ENCODE peak calls at places on chromosomes 7 and 10, in five cellular contexts. One of them, this sample, is unnamed.
A peak's percentile ranks its signal among the peaks of the same experiment; 100 is the strongest.

GRCh38 chr10:91251430-91252056 is 31.1 kb downstream of the PCGF5 start:
- DNase-seq in H9: no peak
- DNase-seq in tibial artery: peak; percentile 67
- DNase-seq in transverse colon: peak; percentile 52
- DNase-seq in lung: peak; percentile 42
- DNase-seq in this sample: peak; percentile 22

GRCh38 chr10:114437456-114438292 is 33.4 kb upstream of the AFAP1L2 start:
- DNase-seq in H9: no peak
- DNase-seq in tibial artery: no peak
- DNase-seq in transverse colon: no peak
- DNase-seq in lung: no peak
- DNase-seq in this sample: no peak

GRCh38 chr7:27210441-27211083 is 10.7 kb upstream of the HOXA13 start:
- DNase-seq in H9: peak; percentile 78
- DNase-seq in tibial artery: no peak
- DNase-seq in transverse colon: peak; percentile 82
- DNase-seq in lung: no peak
- DNase-seq in this sample: no peak

GRCh38 chr10:86857097-86857825 is 100.2 kb downstream of the MMRN2 start:
- DNase-seq in H9: peak; percentile 63
- DNase-seq in tibial artery: no peak
- DNase-seq in transverse colon: no peak
- DNase-seq in lung: no peak
- DNase-seq in this sample: no peak

GRCh38 chr7:134368851-134369533 is 52.3 kb upstream of the SLC35B4 start:
- DNase-seq in H9: no peak
- DNase-seq in tibial artery: no peak
- DNase-seq in transverse colon: no peak
- DNase-seq in lung: no peak
- DNase-seq in this sample: no peak

GRCh38 chr10:110634527-110635209 is 9.5 kb upstream of the RBM20 start:
- DNase-seq in H9: no peak
- DNase-seq in tibial artery: peak; percentile 73
- DNase-seq in transverse colon: peak; percentile 70
- DNase-seq in lung: no peak
- DNase-seq in this sample: no peak

GRCh38 chr7:910931-911431 is 34.6 kb downstream of the GET4 start:
- DNase-seq in H9: no peak
- DNase-seq in tibial artery: no peak
- DNase-seq in transverse colon: no peak
- DNase-seq in lung: no peak
- DNase-seq in this sample: no peak

GRCh38 chr10:31090894-31091607 is 59.4 kb upstream of the ZNF438 start:
- DNase-seq in H9: no peak
- DNase-seq in tibial artery: no peak
- DNase-seq in transverse colon: no peak
- DNase-seq in lung: no peak
- DNase-seq in this sample: no peak

GRCh38 chr7:12300415-12300814 is 89.3 kb downstream of the TMEM106B start:
- DNase-seq in H9: no peak
- DNase-seq in tibial artery: no peak
- DNase-seq in transverse colon: no peak
- DNase-seq in lung: no peak
- DNase-seq in this sample: no peak

GRCh38 chr10:75932921-75933320 is 501.5 kb downstream of the LRMDA start:
- DNase-seq in H9: no peak
- DNase-seq in tibial artery: no peak
- DNase-seq in transverse colon: no peak
- DNase-seq in lung: no peak
- DNase-seq in this sample: no peak

GRCh38 chr10:98240524-98240923 is 27.5 kb downstream of the LOXL4 start:
- DNase-seq in H9: no peak
- DNase-seq in tibial artery: no peak
- DNase-seq in transverse colon: no peak
- DNase-seq in lung: no peak
- DNase-seq in this sample: no peak

GRCh38 chr10:98238391-98238790 is 29.6 kb downstream of the LOXL4 start:
- DNase-seq in H9: no peak
- DNase-seq in tibial artery: no peak
- DNase-seq in transverse colon: no peak
- DNase-seq in lung: no peak
- DNase-seq in this sample: no peak

GRCh38 chr10:98244586-98244985 is 23.4 kb downstream of the LOXL4 start:
- DNase-seq in H9: no peak
- DNase-seq in tibial artery: no peak
- DNase-seq in transverse colon: no peak
- DNase-seq in lung: no peak
- DNase-seq in this sample: no peak

GRCh38 chr10:98246911-98247820 is 20.8 kb downstream of the LOXL4 start:
- DNase-seq in H9: no peak
- DNase-seq in tibial artery: no peak
- DNase-seq in transverse colon: no peak
- DNase-seq in lung: no peak
- DNase-seq in this sample: no peak

DNA sequence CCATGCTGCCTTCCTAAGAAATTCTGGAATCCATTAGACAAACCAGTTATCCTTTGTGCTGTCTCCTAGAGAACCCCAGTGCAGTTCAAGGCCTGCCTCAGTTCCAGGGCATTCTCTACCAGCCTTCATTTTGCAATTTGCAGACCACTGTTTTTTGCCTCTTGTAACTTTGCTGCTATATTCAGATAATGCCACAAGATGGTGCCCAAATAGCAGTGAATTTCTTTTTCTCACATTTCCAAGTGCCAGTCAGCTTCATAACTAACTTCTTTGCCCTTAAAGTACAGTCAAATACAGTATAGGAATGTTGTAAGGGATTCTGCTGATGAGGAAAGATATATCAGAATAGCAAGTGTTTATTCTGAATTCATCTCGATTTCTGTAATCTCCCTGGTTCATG is 25.2 kb downstream of the LOXL4 start:
- DNase-seq in H9: no peak
- DNase-seq in tibial artery: no peak
- DNase-seq in transverse colon: no peak
- DNase-seq in lung: no peak
- DNase-seq in this sample: no peak
- TF ChIP-seq CTCF in H9: peak; percentile 56
- TF ChIP-seq CTCF in tibial artery: peak; percentile 45
- TF ChIP-seq CTCF in transverse colon: no peak
- TF ChIP-seq CTCF in lung: no peak
- TF ChIP-seq CTCF in this sample: no peak

GRCh38 chr10:128084991-128085390 is 41.2 kb downstream of the MKI67 start:
- DNase-seq in H9: peak; percentile 22
- DNase-seq in tibial artery: peak; percentile 29
- DNase-seq in transverse colon: no peak
- DNase-seq in lung: no peak
- DNase-seq in this sample: no peak

GRCh38 chr10:128086003-128086863 is 40.0 kb downstream of the MKI67 start:
- DNase-seq in H9: peak; percentile 27
- DNase-seq in tibial artery: peak; percentile 43
- DNase-seq in transverse colon: no peak
- DNase-seq in lung: no peak
- DNase-seq in this sample: no peak

GRCh38 chr10:128091636-128092210 is 34.5 kb downstream of the MKI67 start:
- DNase-seq in H9: peak; percentile 80
- DNase-seq in tibial artery: peak; percentile 31
- DNase-seq in transverse colon: no peak
- DNase-seq in lung: no peak
- DNase-seq in this sample: no peak

GRCh38 chr10:128087146-128087883 is 38.9 kb downstream of the MKI67 start:
- DNase-seq in H9: peak; percentile 9
- DNase-seq in tibial artery: no peak
- DNase-seq in transverse colon: no peak
- DNase-seq in lung: no peak
- DNase-seq in this sample: no peak

GRCh38 chr10:128087884-128088695 is 38.1 kb downstream of the MKI67 start:
- DNase-seq in H9: peak; percentile 67
- DNase-seq in tibial artery: peak; percentile 46
- DNase-seq in transverse colon: no peak
- DNase-seq in lung: no peak
- DNase-seq in this sample: no peak
- TF ChIP-seq CTCF in H9: peak; percentile 57
- TF ChIP-seq CTCF in tibial artery: no peak
- TF ChIP-seq CTCF in transverse colon: no peak
- TF ChIP-seq CTCF in lung: no peak
- TF ChIP-seq CTCF in this sample: no peak

GRCh38 chr10:3010327-3010726 is 57.0 kb upstream of the PFKP start:
- DNase-seq in H9: no peak
- DNase-seq in tibial artery: no peak
- DNase-seq in transverse colon: no peak
- DNase-seq in lung: no peak
- DNase-seq in this sample: no peak
- TF ChIP-seq CTCF in H9: peak; percentile 38
- TF ChIP-seq CTCF in tibial artery: no peak
- TF ChIP-seq CTCF in transverse colon: no peak
- TF ChIP-seq CTCF in lung: no peak
- TF ChIP-seq CTCF in this sample: no peak

GRCh38 chr7:152925412-152926147 is 166.0 kb downstream of the ACTR3B start:
- DNase-seq in H9: peak; percentile 69
- DNase-seq in tibial artery: no peak
- DNase-seq in transverse colon: no peak
- DNase-seq in lung: no peak
- DNase-seq in this sample: no peak
- TF ChIP-seq CTCF in H9: peak; percentile 45
- TF ChIP-seq CTCF in tibial artery: no peak
- TF ChIP-seq CTCF in transverse colon: no peak
- TF ChIP-seq CTCF in lung: no peak
- TF ChIP-seq CTCF in this sample: no peak

GRCh38 chr7:149147072-149147729 is at the start of gene ZNF398:
- DNase-seq in H9: peak; percentile 74
- DNase-seq in tibial artery: peak; percentile 84
- DNase-seq in transverse colon: peak; percentile 79
- DNase-seq in lung: peak; percentile 75
- DNase-seq in this sample: peak; percentile 83
- TF ChIP-seq CTCF in H9: peak; percentile 77
- TF ChIP-seq CTCF in tibial artery: peak; percentile 65
- TF ChIP-seq CTCF in transverse colon: peak; percentile 66
- TF ChIP-seq CTCF in lung: no peak
- TF ChIP-seq CTCF in this sample: peak; percentile 69

GRCh38 chr10:131946880-131947279 is 34.8 kb downstream of the BNIP3 start:
- DNase-seq in H9: no peak
- DNase-seq in tibial artery: peak; percentile 40
- DNase-seq in transverse colon: no peak
- DNase-seq in lung: no peak
- DNase-seq in this sample: no peak

GRCh38 chr10:131938681-131939080 is 37.9 kb downstream of the PPP2R2D start:
- DNase-seq in H9: no peak
- DNase-seq in tibial artery: no peak
- DNase-seq in transverse colon: no peak
- DNase-seq in lung: no peak
- DNase-seq in this sample: no peak

GRCh38 chr10:131942455-131942854 is 39.3 kb downstream of the BNIP3 start:
- DNase-seq in H9: no peak
- DNase-seq in tibial artery: no peak
- DNase-seq in transverse colon: no peak
- DNase-seq in lung: no peak
- DNase-seq in this sample: no peak

GRCh38 chr10:131946321-131946751 is 35.4 kb downstream of the BNIP3 start:
- DNase-seq in H9: no peak
- DNase-seq in tibial artery: peak; percentile 62
- DNase-seq in transverse colon: no peak
- DNase-seq in lung: no peak
- DNase-seq in this sample: no peak

GRCh38 chr10:131943021-131943814 is 38.5 kb downstream of the BNIP3 start:
- DNase-seq in H9: peak; percentile 71
- DNase-seq in tibial artery: no peak
- DNase-seq in transverse colon: no peak
- DNase-seq in lung: no peak
- DNase-seq in this sample: no peak
- TF ChIP-seq CTCF in H9: peak; percentile 75
- TF ChIP-seq CTCF in tibial artery: no peak
- TF ChIP-seq CTCF in transverse colon: peak; percentile 24
- TF ChIP-seq CTCF in lung: no peak
- TF ChIP-seq CTCF in this sample: peak; percentile 35

GRCh38 chr7:110590415-110590814 is 500.5 kb upstream of the LRRN3 start:
- DNase-seq in H9: peak; percentile 83
- DNase-seq in tibial artery: no peak
- DNase-seq in transverse colon: no peak
- DNase-seq in lung: peak; percentile 30
- DNase-seq in this sample: no peak
- TF ChIP-seq CTCF in H9: peak; percentile 64
- TF ChIP-seq CTCF in tibial artery: no peak
- TF ChIP-seq CTCF in transverse colon: no peak
- TF ChIP-seq CTCF in lung: no peak
- TF ChIP-seq CTCF in this sample: no peak

GRCh38 chr10:20897146-20897834 is at the start of gene NEBL:
- DNase-seq in H9: no peak
- DNase-seq in tibial artery: no peak
- DNase-seq in transverse colon: no peak
- DNase-seq in lung: no peak
- DNase-seq in this sample: no peak
- TF ChIP-seq CTCF in H9: no peak
- TF ChIP-seq CTCF in tibial artery: no peak
- TF ChIP-seq CTCF in transverse colon: no peak
- TF ChIP-seq CTCF in lung: no peak
- TF ChIP-seq CTCF in this sample: no peak

This sample was measured in natural killer cell.